ENCODE peak calls at places on chromosomes 12 and 14, in eight cellular contexts. A, S, N, H, F, Y, I and X are unnamed samples.

GRCh38 chr12:57149309-57149900 is 2.0 kb upstream of the LRP1-AS start:
- DNase-seq in A (no peak), S (no peak), N (peak), H (no peak), F (peak), Y (peak), I (peak), X (peak)

GRCh38 chr12:53292441-53292840 is 2.9 kb upstream of the PFDN5 start:
- DNase-seq in A (no peak), S (no peak), N (no peak), H (no peak), F (no peak), Y (no peak), I (no peak), X (no peak)

GRCh38 chr14:20376071-20376588 is 32.7 kb downstream of the PARP2 start:
- DNase-seq in A (no peak), S (no peak), N (no peak), H (no peak), F (no peak), Y (peak), I (no peak), X (no peak)

GRCh38 chr12:128801879-128802391 is 21.8 kb downstream of the SLC15A4 start:
- DNase-seq in A (no peak), S (peak), N (peak), H (no peak), F (no peak), Y (no peak), I (peak), X (peak)

GRCh38 chr14:74571441-74571841 is 40.6 kb downstream of the LTBP2 start:
- DNase-seq in A (peak), S (no peak), N (peak), H (no peak), F (no peak), Y (no peak), I (peak), X (peak)

GRCh38 chr12:100303831-100304230 is 36.9 kb downstream of the SCYL2 start:
- DNase-seq in A (no peak), S (no peak), N (no peak), H (no peak), F (no peak), Y (no peak), I (no peak), X (no peak)

GRCh38 chr14:80491131-80491530 is 279.8 kb upstream of the DIO2 start:
- DNase-seq in A (peak), S (no peak), N (peak), H (peak), F (peak), Y (peak), I (peak), X (peak)

GRCh38 chr12:124928095-124928911 is 13.9 kb upstream of the UBC start:
- DNase-seq in A (no peak), S (peak), N (peak), H (no peak), F (peak), Y (no peak), I (no peak), X (peak)

GRCh38 chr14:29648045-29648444 is 279.6 kb downstream of the PRKD1 start:
- DNase-seq in A (no peak), S (no peak), N (peak), H (no peak), F (peak), Y (no peak), I (peak), X (no peak)

GRCh38 chr14:101126376-101127130 is 223.0 kb upstream of the RTL1 start:
- DNase-seq in A (no peak), S (no peak), N (no peak), H (no peak), F (no peak), Y (no peak), I (no peak), X (no peak)

GRCh38 chr12:42372154-42372791 is 46.3 kb downstream of the PPHLN1 start:
- DNase-seq in A (peak), S (peak), N (peak), H (peak), F (peak), Y (peak), I (peak), X (peak)

GRCh38 chr12:84955298-84955697 is 42.7 kb upstream of the SLC6A15 start:
- DNase-seq in A (no peak), S (peak), N (peak), H (no peak), F (no peak), Y (no peak), I (peak), X (no peak)

GRCh38 chr14:104424406-104425072 is 155.0 kb upstream of the C14orf180 start:
- DNase-seq in A (no peak), S (no peak), N (no peak), H (no peak), F (no peak), Y (no peak), I (no peak), X (no peak)

DNA sequence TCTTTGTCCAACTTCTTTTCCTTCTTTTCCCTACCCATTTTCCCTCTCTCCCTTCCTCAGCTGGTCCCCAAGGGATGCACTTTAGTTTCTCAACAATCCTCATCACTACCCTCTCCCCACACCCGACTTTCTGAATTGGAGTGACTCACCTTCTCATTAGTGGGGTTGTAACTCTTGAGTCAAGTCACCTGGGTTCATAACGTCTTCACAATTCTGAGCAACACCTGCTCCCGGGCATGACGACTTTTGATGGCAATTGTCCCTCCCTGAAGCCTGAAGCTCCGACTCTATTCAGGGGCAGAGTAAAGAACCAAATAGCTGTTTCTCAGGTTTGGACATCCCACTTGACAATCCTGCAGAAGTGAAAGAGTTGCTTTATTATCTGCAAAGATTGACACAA is 82.7 kb upstream of the OTX2 start:
- DNase-seq in A (no peak), S (no peak), N (no peak), H (no peak), F (no peak), Y (no peak), I (no peak), X (no peak)
- H3K4me3 ChIP-seq in A (no peak), S (no peak), N (no peak), H (no peak), F (no peak), Y (no peak), I (no peak), X (no peak)

GRCh38 chr14:41749425-41749824 is 142.7 kb downstream of the LRFN5 start:
- DNase-seq in A (no peak), S (no peak), N (no peak), H (peak), F (peak), Y (peak), I (peak), X (peak)
- H3K4me3 ChIP-seq in A (no peak), S (no peak), N (no peak), H (peak), F (peak), Y (no peak), I (no peak), X (peak)

DNA sequence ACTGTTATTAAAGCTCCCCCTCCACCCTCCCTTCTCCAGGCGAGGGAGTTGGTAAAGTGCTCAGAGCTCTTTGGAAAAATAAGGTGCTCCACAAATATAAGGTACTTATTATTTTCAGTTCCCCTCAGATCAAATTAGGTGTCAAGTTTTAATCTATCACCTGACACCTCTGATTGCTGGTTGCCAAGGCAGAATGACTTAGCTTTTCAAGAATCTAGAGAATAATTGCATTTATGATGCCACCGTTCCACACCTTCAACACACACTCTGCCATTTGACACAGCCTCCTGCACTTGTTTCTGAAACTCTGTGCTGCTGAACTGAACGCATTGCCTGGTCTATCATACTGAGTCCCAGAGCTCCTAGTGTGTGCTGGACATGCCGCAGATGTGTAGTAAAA is 128.6 kb downstream of the CRACR2A start:
- DNase-seq in A (no peak), S (no peak), N (no peak), H (no peak), F (no peak), Y (no peak), I (no peak), X (no peak)
- H3K4me3 ChIP-seq in A (no peak), S (no peak), N (no peak), H (no peak), F (no peak), Y (no peak), I (no peak), X (no peak)

DNA sequence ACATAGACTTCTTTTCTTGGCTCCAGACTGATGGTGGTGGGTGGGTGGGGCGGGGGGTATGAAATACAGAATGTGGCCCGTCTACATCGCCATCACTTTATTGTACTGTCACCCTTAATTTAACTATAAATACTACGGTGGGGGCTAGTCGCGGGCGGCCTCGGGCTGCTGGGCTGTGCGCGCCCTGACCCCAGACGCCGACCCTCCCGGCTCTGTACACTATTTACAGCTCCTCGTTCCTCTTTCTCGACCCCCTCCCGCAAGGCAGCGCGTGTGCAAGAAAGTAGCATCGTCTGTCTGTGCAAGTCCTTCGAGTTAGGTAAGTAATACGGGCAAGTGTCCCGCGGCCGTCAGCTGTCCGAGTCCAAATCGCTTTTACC is 1.8 kb downstream of the GSC start:
- DNase-seq in A (no peak), S (no peak), N (no peak), H (no peak), F (no peak), Y (no peak), I (no peak), X (no peak)
- H3K4me3 ChIP-seq in A (peak), S (no peak), N (no peak), H (no peak), F (no peak), Y (no peak), I (no peak), X (no peak)